ENCODE peak calls at places on chromosome 4, in seven cellular contexts. D, F, G, L, A, T and B are unnamed samples.

GRCh38 chr4:17997129-17997528 is 24.4 kb downstream of the LCORL start:
- DNase-seq in F (no peak), G (no peak), L (no peak), D (no peak), A (no peak), T (no peak), B (no peak)

GRCh38 chr4:112327950-112328349 is 30.8 kb downstream of the ALPK1 start:
- DNase-seq in T (peak; percentile 80), L (peak; percentile 46), A (peak; percentile 17), G (peak; percentile 29), D (no peak), F (no peak), B (peak; percentile 73)

GRCh38 chr4:176781739-176782100 is 11.0 kb downstream of the VEGFC start:
- DNase-seq in F (no peak), D (no peak), T (no peak), G (no peak), A (no peak), L (no peak), B (no peak)

GRCh38 chr4:174580597-174580996 is 58.3 kb upstream of the HPGD start:
- DNase-seq in T (no peak), A (no peak), G (no peak), D (no peak), F (no peak), L (no peak), B (no peak)

GRCh38 chr4:30802622-30803323 is 82.6 kb downstream of the PCDH7 start:
- DNase-seq in L (no peak), A (no peak), G (no peak), F (no peak), D (no peak), T (no peak), B (peak; percentile 38)

GRCh38 chr4:77015390-77015789 is 60.4 kb downstream of the CCNI start:
- DNase-seq in G (peak; percentile 48), F (no peak), D (no peak), A (no peak), T (no peak), L (no peak), B (peak; percentile 84)

GRCh38 chr4:162011039-162011438 is 152.8 kb downstream of the FSTL5 start:
- DNase-seq in A (no peak), F (no peak), T (no peak), D (no peak), L (no peak), G (no peak), B (no peak)

GRCh38 chr4:151015458-151016344 is 617 bp upstream of the LRBA start:
- DNase-seq in G (no peak), L (peak; percentile 94), F (peak; percentile 31), T (peak; percentile 92), D (peak; percentile 77), A (no peak), B (peak; percentile 48)

GRCh38 chr4:110626532-110627153 is 3.8 kb upstream of the PITX2 start:
- DNase-seq in L (no peak), T (no peak), G (no peak), F (no peak), A (no peak), D (no peak), B (no peak)

GRCh38 chr4:1194028-1194900 is 21.9 kb upstream of the SPON2 start:
- DNase-seq in L (no peak), A (no peak), T (peak; percentile 3), F (peak; percentile 12), G (no peak), D (peak; percentile 81), B (no peak)

GRCh38 chr4:113355550-113356371 is 306.3 kb downstream of the ANK2 start:
- DNase-seq in A (peak; percentile 35), D (no peak), F (no peak), G (peak; percentile 32), L (peak; percentile 63), T (peak; percentile 93), B (peak; percentile 91)

GRCh38 chr4:121070696-121071639 is 1.4 kb downstream of the NDNF start:
- DNase-seq in L (peak; percentile 9), D (no peak), T (no peak), A (no peak), F (peak; percentile 15), G (no peak), B (peak; percentile 36)

GRCh38 chr4:112747035-112747434 is 110.1 kb downstream of the LARP7 start:
- DNase-seq in L (no peak), G (no peak), F (no peak), A (no peak), T (no peak), D (no peak), B (no peak)

GRCh38 chr4:76624271-76624681 is 189.2 kb downstream of the SHROOM3 start:
- DNase-seq in G (peak; percentile 77), F (peak; percentile 17), D (peak; percentile 91), L (no peak), T (no peak), A (peak; percentile 89), B (peak; percentile 93)

GRCh38 chr4:4995866-4996265 is 23.4 kb downstream of the CYTL1 start:
- DNase-seq in L (no peak), T (no peak), A (no peak), F (no peak), G (no peak), D (no peak), B (no peak)

GRCh38 chr4:1136028-1136427 is 22.7 kb upstream of the RNF212 start:
- DNase-seq in G (no peak), L (no peak), F (no peak), D (no peak), T (no peak), A (no peak), B (peak; percentile 17)

GRCh38 chr4:174244441-174244840 is 39.0 kb downstream of the FBXO8 start:
- DNase-seq in T (no peak), L (no peak), F (no peak), D (no peak), A (no peak), G (no peak), B (no peak)

GRCh38 chr4:164438321-164438720 is 315.6 kb upstream of the SMIM31 start:
- DNase-seq in T (no peak), L (no peak), D (no peak), G (no peak), A (no peak), F (no peak), B (no peak)

GRCh38 chr4:22301253-22301652 is 214.6 kb downstream of the ADGRA3 start:
- DNase-seq in F (no peak), A (no peak), D (no peak), G (no peak), T (no peak), L (no peak), B (no peak)

GRCh38 chr4:113455081-113455480 is 306.5 kb downstream of the CAMK2D start:
- DNase-seq in G (no peak), D (no peak), A (no peak), F (no peak), L (no peak), T (no peak), B (no peak)

GRCh38 chr4:68476191-68476590 is 28.9 kb downstream of the TMPRSS11E start:
- DNase-seq in A (no peak), L (no peak), G (no peak), F (no peak), D (no peak), T (no peak), B (no peak)

GRCh38 chr4:93031431-93032098 is 727.8 kb downstream of the GRID2 start:
- DNase-seq in T (no peak), L (no peak), F (no peak), D (no peak), G (no peak), A (no peak), B (peak; percentile 13)

GRCh38 chr4:80540349-80540748 is 204.8 kb downstream of the CFAP299 start:
- DNase-seq in A (no peak), L (no peak), G (no peak), F (no peak), D (no peak), T (no peak), B (no peak)

GRCh38 chr4:155548173-155548572 is 118.5 kb upstream of the GUCY1A1 start:
- DNase-seq in G (no peak), A (peak; percentile 76), D (no peak), T (no peak), L (no peak), F (no peak), B (no peak)

GRCh38 chr4:119525005-119525749 is 103.4 kb downstream of the PDE5A start:
- DNase-seq in T (no peak), L (no peak), D (no peak), G (peak; percentile 77), F (no peak), A (peak; percentile 78), B (peak; percentile 91)

GRCh38 chr4:109676886-109677285 is 26.4 kb downstream of the CASP6 start:
- DNase-seq in F (no peak), A (no peak), G (no peak), L (no peak), D (no peak), T (no peak), B (peak; percentile 11)

GRCh38 chr4:126247409-126247808 is 932.7 kb downstream of the FAT4 start:
- DNase-seq in A (no peak), F (no peak), L (no peak), G (no peak), T (no peak), D (no peak), B (no peak)

GRCh38 chr4:153365003-153365402 is 20.5 kb downstream of the MND1 start:
- DNase-seq in A (no peak), F (no peak), L (no peak), D (no peak), T (no peak), G (no peak), B (no peak)

GRCh38 chr4:53582194-53582593 is 9.1 kb downstream of the LNX1 start:
- DNase-seq in A (no peak), T (no peak), L (no peak), D (no peak), G (no peak), F (no peak), B (no peak)

GRCh38 chr4:72846280-72847111 is 223.0 kb downstream of the COX18 start:
- DNase-seq in D (no peak), F (no peak), L (peak; percentile 4), A (no peak), G (no peak), T (peak; percentile 48), B (no peak)

GRCh38 chr4:75516144-75516543 is 1.9 kb downstream of the THAP6 start:
- DNase-seq in A (no peak), F (no peak), L (no peak), D (no peak), T (no peak), G (no peak), B (no peak)
- H3K4me3 ChIP-seq in A (no peak overlapping the region), F (no peak overlapping the region), L (no peak overlapping the region), D (no peak overlapping the region), T (no peak overlapping the region), G (no peak overlapping the region), B (no peak overlapping the region)

GRCh38 chr4:7585768-7586167 is 151.0 kb upstream of the PSAPL1 start:
- DNase-seq in F (no peak), L (no peak), A (no peak), D (no peak), T (no peak), G (no peak), B (no peak)
- TF ChIP-seq CTCF in F (no peak), L (no peak), A (no peak), D (no peak), T (no peak), G (no peak), B (no peak)

GRCh38 chr4:71540749-71541269 is 202.0 kb downstream of the SLC4A4 start:
- DNase-seq in T (peak; percentile 8), L (no peak), A (no peak), G (no peak), F (no peak), D (no peak), B (peak; percentile 53)
- H3K4me3 ChIP-seq in T (no peak overlapping the region), L (no peak overlapping the region), A (no peak overlapping the region), G (no peak overlapping the region), F (no peak overlapping the region), D (no peak overlapping the region), B (no peak overlapping the region)

GRCh38 chr4:105971032-105971431 is 75.8 kb downstream of the NPNT start:
- DNase-seq in G (no peak), T (no peak), A (no peak), L (no peak), F (no peak), D (no peak), B (no peak)
- TF ChIP-seq CTCF in G (no peak), T (no peak), A (no peak), L (no peak), F (no peak), D (no peak), B (no peak)